ENCODE peak calls at places on chromosome 3, in nine cellular contexts. V, K, E, H, C, Z, X, B and M are unnamed samples.

GRCh38 chr3:149401215-149401925 is 23.9 kb upstream of the TM4SF1 start:
- DNase-seq in K (no peak), H (no peak), Z (no peak), E (no peak), B (no peak), X (no peak), V (no peak), C (peak), M (no peak)

GRCh38 chr3:141262306-141262705 is 30.7 kb downstream of the PXYLP1 start:
- DNase-seq in H (no peak), Z (no peak), X (no peak), K (no peak), V (no peak), C (no peak), B (no peak), E (no peak), M (peak)

GRCh38 chr3:190286014-190286413 is 36.2 kb downstream of the CLDN1 start:
- DNase-seq in Z (no peak), E (no peak), H (no peak), C (no peak), V (no peak), K (no peak), B (no peak), X (no peak), M (no peak)

GRCh38 chr3:105233056-105233455 is 133.7 kb upstream of the ALCAM start:
- DNase-seq in C (no peak), X (no peak), V (no peak), E (no peak), H (no peak), B (no peak), K (no peak), Z (no peak), M (no peak)

GRCh38 chr3:136819784-136820640 is 1.1 kb downstream of the SLC35G2 start:
- DNase-seq in H (peak), V (peak), Z (peak), E (peak), X (peak), B (peak), K (peak), C (peak), M (no peak)

GRCh38 chr3:173588547-173588946 is 191.0 kb downstream of the NLGN1 start:
- DNase-seq in E (no peak), X (no peak), B (no peak), V (no peak), Z (no peak), H (no peak), K (no peak), C (no peak), M (no peak)

GRCh38 chr3:132064114-132064513 is 29.3 kb upstream of the CPNE4 start:
- DNase-seq in E (no peak), B (no peak), C (no peak), Z (no peak), K (no peak), V (no peak), H (no peak), X (no peak), M (no peak)

GRCh38 chr3:72633534-72633933 is 214.7 kb downstream of the SHQ1 start:
- DNase-seq in C (no peak), Z (no peak), B (no peak), E (no peak), X (no peak), K (no peak), H (no peak), V (no peak), M (no peak)

GRCh38 chr3:39559543-39559942 is 92.1 kb downstream of the MOBP start:
- DNase-seq in C (no peak), V (no peak), Z (no peak), E (no peak), B (no peak), K (no peak), X (no peak), H (no peak), M (no peak)

GRCh38 chr3:158094235-158094916 is 11.8 kb downstream of the SHOX2 start:
- DNase-seq in C (no peak), X (no peak), V (no peak), K (no peak), H (no peak), Z (no peak), E (peak), B (no peak), M (no peak)

GRCh38 chr3:50405249-50405648 is 45.9 kb upstream of the TMEM115 start:
- DNase-seq in B (no peak), Z (no peak), K (no peak), E (no peak), C (no peak), V (no peak), H (no peak), X (peak), M (no peak)

GRCh38 chr3:137792633-137793271 is 28.6 kb downstream of the SOX14 start:
- DNase-seq in B (no peak), Z (no peak), K (no peak), H (no peak), X (peak), V (no peak), C (peak), E (no peak), M (peak)

GRCh38 chr3:136835817-136836510 is 17.0 kb downstream of the SLC35G2 start:
- DNase-seq in Z (no peak), H (no peak), X (no peak), C (no peak), K (no peak), B (no peak), E (no peak), V (no peak), M (no peak)

GRCh38 chr3:59542276-59542675 is 492.5 kb upstream of the CFAP20DC start:
- DNase-seq in V (no peak), C (no peak), K (no peak), X (peak), Z (no peak), B (no peak), E (no peak), H (no peak), M (no peak)

GRCh38 chr3:166351461-166351860 is 514.2 kb upstream of the BCHE start:
- DNase-seq in H (no peak), X (no peak), K (no peak), C (no peak), V (no peak), E (no peak), Z (no peak), B (no peak), M (no peak)

GRCh38 chr3:189144645-189145044 is 27.1 kb upstream of the TPRG1 start:
- DNase-seq in X (no peak), B (no peak), V (peak), Z (no peak), H (no peak), K (no peak), E (no peak), C (no peak), M (no peak)

GRCh38 chr3:29922990-29923746 is 642.3 kb downstream of the RBMS3 start:
- DNase-seq in V (no peak), Z (peak), C (no peak), B (peak), H (no peak), K (peak), X (no peak), E (peak), M (peak)

GRCh38 chr3:11006986-11007385 is 14.4 kb downstream of the SLC6A1 start:
- DNase-seq in C (no peak), Z (no peak), V (no peak), E (no peak), X (no peak), H (no peak), B (no peak), K (no peak), M (no peak)

GRCh38 chr3:32384938-32385337 is 6.7 kb upstream of the CMTM7 start:
- DNase-seq in Z (peak), K (no peak), B (no peak), H (no peak), E (no peak), X (peak), C (no peak), V (no peak), M (no peak)

GRCh38 chr3:134838599-134838998 is 43.5 kb downstream of the EPHB1 start:
- DNase-seq in X (peak), K (no peak), E (no peak), Z (no peak), V (no peak), C (no peak), H (no peak), B (no peak), M (no peak)

GRCh38 chr3:71446260-71446659 is 137.3 kb downstream of the FOXP1 start:
- DNase-seq in Z (no peak), V (no peak), B (no peak), E (no peak), C (no peak), X (no peak), H (no peak), K (no peak), M (no peak)

GRCh38 chr3:161171113-161171512 is 50.0 kb upstream of the NMD3 start:
- DNase-seq in B (peak), C (no peak), E (peak), X (no peak), H (no peak), K (no peak), V (peak), Z (peak), M (peak)

GRCh38 chr3:64684715-64685261 is 3.0 kb downstream of the ADAMTS9 start:
- DNase-seq in X (no peak), E (peak), C (peak), V (peak), Z (peak), B (peak), H (no peak), K (peak), M (no peak)

GRCh38 chr3:166123576-166123975 is 286.4 kb upstream of the BCHE start:
- DNase-seq in E (no peak), B (no peak), C (no peak), V (no peak), Z (no peak), H (no peak), K (no peak), X (no peak), M (peak)

GRCh38 chr3:157838457-157838856 is 267.8 kb downstream of the SHOX2 start:
- DNase-seq in V (no peak), K (no peak), Z (no peak), B (no peak), E (no peak), X (peak), H (no peak), C (no peak), M (no peak)

GRCh38 chr3:55658297-55659022 is 171.4 kb upstream of the WNT5A start:
- DNase-seq in B (no peak), H (no peak), K (no peak), C (no peak), X (no peak), E (peak), Z (no peak), V (no peak), M (no peak)

GRCh38 chr3:55660642-55661041 is 173.5 kb upstream of the WNT5A start:
- DNase-seq in B (no peak), V (no peak), K (no peak), Z (no peak), C (no peak), X (no peak), H (no peak), E (no peak), M (no peak)

GRCh38 chr3:55659023-55659355 is 171.9 kb upstream of the WNT5A start:
- DNase-seq in K (no peak), E (no peak), C (no peak), X (no peak), Z (no peak), V (no peak), B (no peak), H (no peak), M (no peak)

GRCh38 chr3:55661141-55661540 is 174.0 kb upstream of the WNT5A start:
- DNase-seq in C (no peak), B (no peak), K (no peak), V (no peak), Z (no peak), E (no peak), X (no peak), H (no peak), M (no peak)

GRCh38 chr3:55659701-55660100 is 172.6 kb upstream of the WNT5A start:
- DNase-seq in Z (no peak), B (no peak), V (no peak), H (no peak), E (no peak), K (no peak), C (no peak), X (no peak), M (no peak)
- TF ChIP-seq POLR2A in Z (no peak), B (no peak), V (no peak), H (no peak), E (no peak), K (no peak), C (no peak), X (no peak), M (no peak)

GRCh38 chr3:13470894-13471574 is 9.1 kb upstream of the HDAC11 start:
- DNase-seq in K (peak), X (no peak), Z (no peak), H (no peak), C (no peak), V (no peak), E (no peak), B (no peak), M (no peak)
- TF ChIP-seq POLR2A in K (no peak), X (no peak), Z (no peak), H (no peak), C (no peak), V (no peak), E (no peak), B (no peak), M (no peak)

GRCh38 chr3:187025254-187025655 is 94.9 kb downstream of the ST6GAL1 start:
- DNase-seq in V (no peak), B (no peak), E (no peak), X (peak), C (no peak), K (no peak), H (no peak), Z (no peak), M (no peak)
- TF ChIP-seq POLR2A in V (no peak), B (no peak), E (no peak), X (no peak), C (no peak), K (peak), H (no peak), Z (no peak), M (no peak)

GRCh38 chr3:129382366-129382765 is 46.1 kb downstream of the EFCAB12 start:
- DNase-seq in E (no peak), K (no peak), C (no peak), H (no peak), V (no peak), B (no peak), X (no peak), Z (no peak), M (no peak)

GRCh38 chr3:129379582-129380358 is 48.7 kb downstream of the EFCAB12 start:
- DNase-seq in K (no peak), V (no peak), B (no peak), C (no peak), E (no peak), Z (no peak), H (no peak), X (no peak), M (no peak)

GRCh38 chr3:129384594-129385323 is 43.7 kb downstream of the EFCAB12 start:
- DNase-seq in V (no peak), Z (no peak), C (no peak), B (no peak), H (no peak), E (no peak), X (no peak), K (no peak), M (no peak)

GRCh38 chr3:129386984-129387383 is 41.5 kb downstream of the EFCAB12 start:
- DNase-seq in X (no peak), C (no peak), B (no peak), V (no peak), K (no peak), E (no peak), Z (no peak), H (no peak), M (no peak)

DNA sequence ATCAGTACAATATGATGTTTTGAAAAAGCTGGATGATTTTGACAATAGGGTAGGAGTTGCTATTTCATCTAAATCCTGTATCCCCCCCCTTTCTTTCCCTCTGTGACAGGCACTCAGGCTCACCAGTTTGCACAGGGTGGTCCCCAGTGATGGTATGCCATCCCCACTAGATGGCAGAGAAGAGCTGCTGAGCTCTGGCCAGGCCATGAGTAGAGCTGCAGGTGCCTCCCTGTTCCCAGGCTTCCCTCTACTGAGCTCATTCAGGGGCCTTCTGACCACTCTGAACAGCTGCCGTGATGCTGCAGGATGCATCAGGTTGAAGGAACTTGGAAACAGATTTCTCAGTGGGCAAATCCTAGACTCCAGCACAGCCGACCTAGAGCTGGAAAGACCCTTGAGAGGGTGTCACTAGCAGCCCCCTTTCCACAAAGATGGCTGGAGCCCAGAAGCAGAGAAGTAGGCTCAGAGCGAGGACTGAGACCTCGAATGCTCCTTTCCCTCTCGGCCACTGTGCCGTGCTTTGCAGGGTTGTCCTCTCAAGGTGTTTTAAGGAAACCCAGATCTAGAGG is 45.1 kb downstream of the EFCAB12 start:
- DNase-seq in V (peak), Z (peak), K (peak), C (peak), B (no peak), E (no peak), H (peak), X (peak), M (peak)
- TF ChIP-seq POLR2A in V (no peak), Z (no peak), K (no peak), C (no peak), B (no peak), E (no peak), H (no peak), X (no peak), M (no peak)

GRCh38 chr3:52688266-52688665 is 2.4 kb downstream of the GNL3 start:
- DNase-seq in V (no peak), Z (no peak), K (no peak), H (no peak), B (no peak), E (no peak), C (no peak), X (no peak), M (no peak)
- TF ChIP-seq POLR2A in V (no peak), Z (no peak), K (no peak), H (no peak), B (no peak), E (no peak), C (no peak), X (no peak), M (no peak)

DNA sequence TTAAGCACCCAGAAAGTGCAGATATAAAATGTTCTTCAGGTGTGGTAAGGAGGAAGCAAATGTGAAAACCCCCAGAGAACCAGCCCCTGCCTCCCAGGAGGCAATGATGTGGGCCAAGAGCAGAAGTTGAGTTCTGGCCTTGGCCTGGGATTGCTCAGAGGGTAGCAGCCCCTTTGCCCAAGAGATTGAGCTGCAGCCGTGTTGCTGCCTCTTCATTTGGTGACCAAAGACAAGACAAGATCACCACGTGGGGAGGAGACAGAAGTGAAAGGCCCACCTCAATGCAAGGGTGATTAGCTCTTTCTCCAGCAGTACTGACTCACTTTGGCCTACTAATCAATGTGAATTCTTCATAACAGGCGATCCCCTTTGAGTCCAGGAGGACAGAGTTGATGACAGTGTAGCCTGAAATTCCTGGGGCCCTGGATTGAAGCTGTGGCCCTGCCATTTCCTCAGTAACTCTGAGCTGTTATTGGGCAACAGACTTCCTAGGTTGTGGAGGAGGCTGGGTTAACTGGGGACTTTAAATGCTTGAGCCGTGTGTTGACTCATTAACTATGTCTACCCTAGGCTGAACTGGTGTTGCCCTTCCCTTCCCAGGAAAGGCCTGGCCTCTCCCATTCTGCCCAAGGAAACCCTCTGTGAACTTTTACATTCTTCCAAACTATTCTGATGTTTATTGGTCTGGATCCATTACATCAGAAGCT is 86.5 kb downstream of the ST6GAL1 start:
- DNase-seq in V (no peak), C (no peak), X (no peak), B (no peak), E (no peak), H (no peak), Z (no peak), K (no peak), M (peak)
- TF ChIP-seq POLR2A in V (no peak), C (no peak), X (no peak), B (no peak), E (no peak), H (no peak), Z (no peak), K (no peak), M (no peak)

GRCh38 chr3:185282696-185283373 is 29.0 kb upstream of the EHHADH start:
- DNase-seq in Z (peak), X (no peak), B (peak), C (peak), K (peak), E (peak), V (peak), H (peak), M (peak)
- TF ChIP-seq POLR2A in Z (no peak), X (no peak), B (peak), C (peak), K (peak), E (no peak), V (peak), H (peak), M (peak)

DNA sequence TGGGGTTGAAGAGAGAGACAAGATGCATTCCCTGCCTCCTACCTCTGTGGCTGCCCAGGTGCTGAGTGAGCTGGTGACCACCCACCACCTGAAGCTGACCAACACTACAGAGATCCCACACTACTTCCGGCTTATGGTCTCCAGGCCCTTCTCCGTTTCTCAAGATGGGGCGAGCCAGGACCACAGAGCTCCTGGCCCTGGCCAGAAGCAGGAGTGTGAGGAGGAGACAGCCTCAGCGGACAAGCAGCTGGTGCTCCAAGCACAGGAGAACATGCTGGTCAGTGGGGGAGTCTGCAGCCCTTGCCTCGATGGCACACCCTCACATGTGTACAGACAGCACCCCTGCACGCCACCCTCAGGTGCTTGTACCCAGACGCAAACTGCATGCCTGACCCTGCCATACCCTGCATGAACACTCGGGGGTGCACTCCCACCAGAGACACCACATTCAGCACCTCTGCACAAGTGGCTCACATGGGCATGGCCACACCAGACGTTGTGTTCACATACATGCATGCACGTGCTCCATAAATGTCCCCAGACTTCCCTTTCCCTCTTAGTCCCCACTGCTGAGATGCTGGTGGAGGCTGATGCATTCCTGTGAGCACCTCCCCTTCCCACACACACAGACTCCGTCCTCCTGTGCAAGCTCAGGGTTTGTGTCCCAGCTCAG is 19.0 kb downstream of the ACAA1 start:
- DNase-seq in B (peak), H (peak), E (peak), C (peak), V (peak), X (peak), Z (no peak), K (peak), M (peak)
- TF ChIP-seq POLR2A in B (no peak), H (no peak), E (no peak), C (no peak), V (no peak), X (peak), Z (no peak), K (peak), M (no peak)